ENCODE peak calls at places on chromosomes 1 and 21, in five cellular contexts. T, O, P, Y and H are unnamed samples.

GRCh38 chr1:64540265-64540791 is 70.4 kb downstream of the CACHD1 start:
- DNase-seq in T (no peak), O (no peak), P (no peak), Y (no peak), H (no peak)

GRCh38 chr1:23897083-23897482 is 16.1 kb downstream of the CNR2 start:
- DNase-seq in T (peak; percentile 71), O (no peak), P (no peak), Y (no peak), H (no peak)

GRCh38 chr1:62373221-62373620 is 54.0 kb upstream of the KANK4 start:
- DNase-seq in T (no peak), O (no peak), P (no peak), Y (no peak), H (no peak)

GRCh38 chr1:201585901-201586300 is 47.0 kb downstream of the NAV1 start:
- DNase-seq in T (no peak), O (no peak), P (no peak), Y (no peak), H (no peak)

GRCh38 chr1:29319300-29320110 is 83.2 kb downstream of the PTPRU start:
- DNase-seq in T (no peak), O (no peak), P (no peak), Y (no peak), H (no peak)

GRCh38 chr1:236522937-236523703 is 662 bp upstream of the LGALS8 start:
- DNase-seq in T (no peak), O (no peak), P (no peak), Y (no peak), H (no peak)

GRCh38 chr1:29453502-29454240 is 217.3 kb downstream of the PTPRU start:
- DNase-seq in T (peak; percentile 50), O (no peak), P (no peak), Y (no peak), H (no peak)

GRCh38 chr1:215923129-215923824 is 356.2 kb downstream of the KCTD3 start:
- DNase-seq in T (no peak), O (no peak), P (no peak), Y (no peak), H (no peak)

GRCh38 chr1:82813351-82813750 is 1012.6 kb downstream of the ADGRL2 start:
- DNase-seq in T (no peak), O (no peak), P (no peak), Y (no peak), H (no peak)

GRCh38 chr1:37989381-37989930 is 366 bp downstream of the SF3A3 start:
- DNase-seq in T (peak; percentile 41), O (no peak), P (no peak), Y (no peak), H (no peak)

GRCh38 chr21:33069994-33070811 is at the start of gene OLIG1:
- DNase-seq in T (peak; percentile 32), O (peak; percentile 71), P (no peak), Y (peak; percentile 29), H (peak; percentile 83)